ENCODE peak calls at places on chromosomes 6 and 20, in five cellular contexts. B is GM04504; T is EH; C is ELF-1; W is stimulated activated naive CD4-positive, alpha-beta T cell treated with Interleukin-2 at 50 U/mL for 16 hours. Y is an unnamed sample.

GRCh38 chr20:13029687-13030510 is 21.1 kb downstream of the SPTLC3 start:
- DNase-seq in B (peak), T (peak), C (peak), W (no peak), Y (peak)

GRCh38 chr6:166553563-166554271 is 32.8 kb downstream of the RAMACL start:
- DNase-seq in B (peak), T (peak), C (no peak), W (no peak), Y (peak)

GRCh38 chr20:9458075-9458818 is 56.1 kb upstream of the LAMP5 start:
- DNase-seq in B (no peak), T (peak), C (peak), W (no peak), Y (peak)

GRCh38 chr20:37275125-37275524 is 13.5 kb upstream of the GHRH start:
- DNase-seq in B (no peak), T (no peak), C (no peak), W (no peak), Y (no peak)

GRCh38 chr6:106163966-106164877 is 78.1 kb downstream of the PRDM1 start:
- DNase-seq in B (peak), T (peak), C (no peak), W (peak), Y (peak)

GRCh38 chr20:52256465-52256864 is 64.9 kb upstream of the ZFP64 start:
- DNase-seq in B (no peak), T (no peak), C (no peak), W (no peak), Y (no peak)

GRCh38 chr6:57173056-57173885 is 1.1 kb downstream of the BAG2 start:
- DNase-seq in B (no peak), T (peak), C (peak), W (peak), Y (peak)

GRCh38 chr6:27902335-27903314 is 9.6 kb downstream of the OR2B2 start:
- DNase-seq in B (peak), T (peak), C (peak), W (peak), Y (peak)

GRCh38 chr20:58175425-58175824 is 53.0 kb downstream of the ANKRD60 start:
- DNase-seq in B (no peak), T (no peak), C (no peak), W (no peak), Y (no peak)

GRCh38 chr6:85126448-85127178 is 323.3 kb upstream of the NT5E start:
- DNase-seq in B (peak), T (peak), C (peak), W (no peak), Y (peak)

GRCh38 chr6:156028310-156029131 is 572.9 kb upstream of the NOX3 start:
- DNase-seq in B (no peak), T (peak), C (no peak), W (peak), Y (no peak)

GRCh38 chr6:115643762-115644161 is 416.9 kb downstream of the FRK start:
- DNase-seq in B (peak), T (peak), C (no peak), W (no peak), Y (peak)

GRCh38 chr20:16351415-16351814 is 221.8 kb downstream of the KIF16B start:
- DNase-seq in B (no peak), T (no peak), C (no peak), W (no peak), Y (no peak)

GRCh38 chr6:164398647-164399046 is 910.8 kb downstream of the C6orf118 start:
- DNase-seq in B (no peak), T (no peak), C (no peak), W (no peak), Y (no peak)

GRCh38 chr6:148345176-148345575 is 2.5 kb downstream of the SASH1 start:
- DNase-seq in B (no peak), T (no peak), C (peak), W (no peak), Y (no peak)

GRCh38 chr6:13375360-13375878 is 47.1 kb upstream of the TBC1D7 start:
- DNase-seq in B (no peak), T (no peak), C (no peak), W (peak), Y (no peak)

Y was measured in amniotic epithelial cell.